ENCODE peak calls at places on chromosomes 7 and 10, in seven cellular contexts. E is GM23248, P is right lobe of liver, K is mucosa of descending colon, G is pancreas, F is tibial nerve, N is adrenal gland. L is an unnamed sample.

GRCh38 chr10:129713659-129714265 is 246.7 kb downstream of the MGMT start:
- DNase-seq in K (no peak), E (no peak), F (no peak), G (no peak), N (no peak), P (peak; percentile 25), L (no peak)

GRCh38 chr7:73732397-73732796 is 6.2 kb downstream of the ABHD11 start:
- DNase-seq in P (no peak), N (no peak), G (no peak), F (no peak), K (no peak), E (no peak), L (no peak)

GRCh38 chr10:124172241-124172661 is 78.9 kb upstream of the CHST15 start:
- DNase-seq in P (no peak), G (no peak), F (no peak), E (no peak), N (no peak), K (no peak), L (no peak)

GRCh38 chr7:6012355-6013104 is 3.5 kb downstream of the AIMP2 start:
- DNase-seq in N (no peak), K (peak; percentile 66), P (peak; percentile 71), F (no peak), G (no peak), E (peak; percentile 55), L (peak; percentile 72)

GRCh38 chr7:137343483-137343841 is at the start of gene PTN:
- DNase-seq in G (no peak), N (peak; percentile 34), P (peak; percentile 46), E (peak; percentile 74), K (no peak), F (no peak), L (no peak)

GRCh38 chr10:47035447-47036337 is 124.5 kb downstream of the PTPN20 start:
- DNase-seq in E (no peak), F (no peak), G (no peak), N (no peak), K (no peak), P (peak; percentile 33), L (no peak)

GRCh38 chr10:896982-897381 is 34.5 kb downstream of the LARP4B start:
- DNase-seq in K (no peak), N (no peak), F (no peak), G (no peak), P (no peak), E (no peak), L (no peak)

GRCh38 chr10:113041841-113042745 is 92.0 kb downstream of the TCF7L2 start:
- DNase-seq in G (no peak), E (peak; percentile 57), K (no peak), P (no peak), N (no peak), F (no peak), L (no peak)

GRCh38 chr10:132304756-132305509 is 2.8 kb downstream of the STK32C start:
- DNase-seq in P (no peak), N (no peak), G (peak; percentile 11), E (no peak), F (no peak), K (no peak), L (peak; percentile 41)

GRCh38 chr7:100369105-100369504 is 4.2 kb upstream of the PILRA start:
- DNase-seq in N (peak; percentile 60), F (no peak), K (peak; percentile 85), G (peak; percentile 62), E (no peak), P (peak; percentile 86), L (no peak)

GRCh38 chr7:3370068-3370704 is 69.1 kb downstream of the SDK1 start:
- DNase-seq in K (no peak), F (no peak), G (no peak), N (no peak), P (no peak), E (no peak), L (no peak)

GRCh38 chr10:91042069-91042468 is 121.2 kb upstream of the ANKRD1 start:
- DNase-seq in E (no peak), K (no peak), G (no peak), F (no peak), N (no peak), P (no peak), L (no peak)

GRCh38 chr7:95155965-95156364 is 168.4 kb downstream of the PON1 start:
- DNase-seq in E (no peak), F (no peak), K (no peak), G (peak; percentile 44), P (no peak), N (no peak), L (no peak)

GRCh38 chr10:36425140-36425797 is 700.1 kb upstream of the ANKRD30A start:
- DNase-seq in P (no peak), G (no peak), N (no peak), K (no peak), F (no peak), E (no peak), L (no peak)

GRCh38 chr7:4028221-4028620 is 653.9 kb upstream of the FOXK1 start:
- DNase-seq in N (no peak), E (no peak), F (no peak), G (no peak), K (no peak), P (no peak), L (peak; percentile 2)

GRCh38 chr10:84608126-84608525 is 279.7 kb downstream of the CCSER2 start:
- DNase-seq in K (no peak), N (no peak), F (no peak), G (no peak), P (no peak), E (no peak), L (no peak)

GRCh38 chr10:78863601-78864239 is 205.0 kb upstream of the ZMIZ1 start:
- DNase-seq in N (peak; percentile 13), K (no peak), G (no peak), E (no peak), P (no peak), F (no peak), L (no peak)

GRCh38 chr10:11612004-11613001 is 853 bp upstream of the USP6NL start:
- DNase-seq in E (peak; percentile 46), G (no peak), P (no peak), K (no peak), N (no peak), F (no peak), L (no peak)

GRCh38 chr10:58266826-58267712 is 625 bp downstream of the IPMK start:
- DNase-seq in P (peak; percentile 70), K (peak; percentile 82), N (peak; percentile 61), G (peak; percentile 63), F (peak; percentile 24), E (peak; percentile 70), L (peak; percentile 79)

GRCh38 chr7:95605275-95605674 is 9.0 kb upstream of the PDK4 start:
- DNase-seq in F (no peak), N (no peak), P (no peak), K (peak; percentile 49), G (no peak), E (no peak), L (no peak)

GRCh38 chr7:140297192-140297591 is 101.1 kb downstream of the SLC37A3 start:
- DNase-seq in E (no peak), K (no peak), N (no peak), F (no peak), P (no peak), G (no peak), L (no peak)

GRCh38 chr10:27745719-27746363 is at the start of gene MKX:
- DNase-seq in G (peak; percentile 46), F (no peak), E (peak; percentile 92), N (peak; percentile 35), K (peak; percentile 62), P (peak; percentile 60), L (peak; percentile 54)

DNA sequence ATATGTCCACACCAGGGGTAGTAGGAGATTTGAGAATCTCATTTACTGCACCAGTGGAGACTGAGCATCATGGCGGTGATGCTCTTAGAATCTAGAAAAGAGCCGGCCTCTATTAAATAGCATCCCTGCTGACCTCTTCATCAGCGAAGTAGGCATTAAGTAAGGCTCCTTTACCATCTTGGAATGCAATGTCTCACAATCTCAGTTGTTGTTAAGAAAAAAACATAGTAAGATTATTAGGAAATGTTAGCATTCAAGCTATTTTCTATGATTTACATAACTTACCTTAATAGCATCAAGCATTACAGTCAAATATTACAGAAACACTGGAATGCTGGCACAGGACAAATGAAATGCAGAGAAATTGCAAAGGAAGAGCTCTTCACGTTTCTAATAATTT is 54.5 kb downstream of the ORC5 start:
- DNase-seq in E (no peak), N (no peak), K (no peak), G (no peak), P (no peak), F (no peak), L (no peak)
- H3K36me3 ChIP-seq in E (no peaks in the 10 kb centered on the region), N (no peaks in the 10 kb centered on the region), K (no peaks in the 10 kb centered on the region), G (no peaks in the 10 kb centered on the region), P (no peaks in the 10 kb centered on the region), F (no peaks in the 10 kb centered on the region), L (no peaks in the 10 kb centered on the region)

DNA sequence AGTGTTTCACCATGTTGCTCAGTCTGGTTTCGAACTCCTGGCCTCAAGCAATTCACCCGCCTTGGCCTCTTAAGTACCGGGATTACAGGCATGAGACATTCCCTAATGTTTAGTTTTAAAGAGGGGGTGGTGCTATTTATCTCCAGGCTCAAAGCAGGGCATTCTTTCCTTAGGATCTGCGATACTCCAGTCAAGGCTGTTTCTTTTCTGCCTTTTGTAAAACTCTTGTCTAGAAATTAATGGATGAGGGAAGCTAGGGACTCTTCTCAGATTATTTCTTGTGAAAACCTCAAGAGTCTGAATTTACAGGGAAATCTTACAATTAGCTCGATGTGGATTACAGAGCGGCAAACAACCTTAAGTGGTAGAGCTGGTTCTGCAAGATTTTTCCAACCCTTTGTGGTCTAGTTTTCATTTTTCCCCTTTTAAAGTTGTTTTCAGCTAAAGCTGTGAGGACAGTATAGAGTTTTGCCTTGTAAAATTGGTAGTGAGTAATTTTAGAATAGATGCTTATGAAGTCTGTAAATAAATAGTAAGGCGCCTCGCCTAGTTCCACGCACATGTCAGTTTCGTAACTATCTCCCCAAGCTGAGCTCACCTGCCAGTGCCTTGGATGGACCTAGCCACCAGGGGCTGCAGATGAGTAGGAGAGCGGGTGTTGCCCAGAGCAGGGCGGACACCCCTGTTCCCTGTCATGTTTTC is 53.1 kb downstream of the CUX1 start:
- DNase-seq in P (no peak), G (no peak), N (no peak), K (no peak), E (no peak), F (no peak), L (no peak)
- H3K4me1 ChIP-seq in P (peaks cover 3% of the 10 kb centered on the region), G (peaks cover 9% of the 10 kb centered on the region), N (no peaks in the 10 kb centered on the region), K (peaks cover 16% of the 10 kb centered on the region), E (peaks cover 5% of the 10 kb centered on the region), F (no peaks in the 10 kb centered on the region), L (no peaks in the 10 kb centered on the region)

GRCh38 chr10:97195654-97196212 is 10.0 kb upstream of the SLIT1 start:
- DNase-seq in G (no peak), P (peak; percentile 4), N (no peak), F (no peak), K (no peak), E (no peak), L (no peak)
- H3K4me3 ChIP-seq in G (peak overlapping the region; percentile 47), P (peak overlapping the region; percentile 26), N (peak overlapping the region; percentile 46), F (peak overlapping the region; percentile 19), K (no peak overlapping the region), E (peak overlapping the region; percentile 73), L (peak overlapping the region; percentile 49)

GRCh38 chr10:61189912-61190311 is 245.9 kb upstream of the RHOBTB1 start:
- DNase-seq in K (no peak), N (no peak), G (no peak), P (no peak), F (no peak), E (no peak), L (no peak)
- H3K36me3 ChIP-seq in K (no peaks in the 10 kb centered on the region), N (no peaks in the 10 kb centered on the region), G (no peaks in the 10 kb centered on the region), P (no peaks in the 10 kb centered on the region), F (no peaks in the 10 kb centered on the region), E (no peaks in the 10 kb centered on the region), L (no peaks in the 10 kb centered on the region)

L was measured in Peyer's patch.